ENCODE peak calls at places on chromosome 5, in six cellular contexts. P is H1, S is prostate gland, L is breast epithelium, X is GM12878, K is endothelial cell of umbilical vein. D is an unnamed sample.

GRCh38 chr5:138454121-138454520 is 11.2 kb upstream of the EGR1 start:
- DNase-seq in X (no peak), L (no peak), K (peak; percentile 0), P (no peak), S (no peak), D (no peak)

GRCh38 chr5:146368137-146368536 is 29.5 kb downstream of the POU4F3 start:
- DNase-seq in S (peak; percentile 8), X (no peak), P (no peak), K (no peak), L (no peak), D (no peak)

GRCh38 chr5:81208904-81209303 is 24.2 kb upstream of the CKMT2 start:
- DNase-seq in K (no peak), P (no peak), X (no peak), L (no peak), S (no peak), D (no peak)

GRCh38 chr5:117657591-117657990 is 1083.0 kb upstream of the SEMA6A start:
- DNase-seq in X (no peak), S (no peak), L (no peak), K (no peak), P (no peak), D (no peak)

GRCh38 chr5:39494099-39494498 is 69.3 kb upstream of the DAB2 start:
- DNase-seq in K (peak; percentile 87), X (no peak), P (no peak), L (no peak), S (no peak), D (peak; percentile 92)

GRCh38 chr5:100562821-100563220 is 27.6 kb downstream of the FAM174A start:
- DNase-seq in P (no peak), K (no peak), L (no peak), S (no peak), X (no peak), D (no peak)

GRCh38 chr5:58042933-58043606 is 416.8 kb downstream of the PLK2 start:
- DNase-seq in P (no peak), X (no peak), L (no peak), K (peak; percentile 10), S (no peak), D (no peak)

GRCh38 chr5:42767491-42768105 is 11.0 kb downstream of the CCDC152 start:
- DNase-seq in K (peak; percentile 39), S (no peak), P (no peak), X (no peak), L (no peak), D (no peak)

GRCh38 chr5:172776235-172776594 is 5.2 kb upstream of the DUSP1 start:
- DNase-seq in S (peak; percentile 78), K (no peak), P (no peak), L (no peak), X (no peak), D (no peak)

GRCh38 chr5:74095871-74096270 is 469.9 kb downstream of the ARHGEF28 start:
- DNase-seq in P (no peak), L (no peak), K (no peak), S (no peak), X (no peak), D (peak; percentile 20)

GRCh38 chr5:45578270-45578669 is 117.9 kb downstream of the HCN1 start:
- DNase-seq in X (no peak), K (no peak), P (no peak), S (no peak), L (no peak), D (no peak)

GRCh38 chr5:142474426-142474825 is 149.6 kb upstream of the SPRY4 start:
- DNase-seq in S (no peak), L (no peak), P (no peak), K (no peak), X (no peak), D (no peak)

GRCh38 chr5:143397302-143398052 is 6.0 kb downstream of the NR3C1 start:
- DNase-seq in P (no peak), K (peak; percentile 24), X (no peak), S (no peak), L (no peak), D (no peak)

GRCh38 chr5:113675166-113675565 is 161.7 kb downstream of the YTHDC2 start:
- DNase-seq in X (no peak), K (no peak), L (no peak), P (no peak), S (no peak), D (no peak)

GRCh38 chr5:143641549-143641955 is 170.4 kb upstream of the HMHB1 start:
- DNase-seq in L (no peak), K (no peak), S (no peak), P (no peak), X (peak; percentile 31), D (no peak)

GRCh38 chr5:72836810-72837209 is 20.3 kb downstream of the TNPO1 start:
- DNase-seq in P (no peak), K (no peak), L (no peak), X (no peak), S (no peak), D (no peak)

GRCh38 chr5:171418982-171419662 is at the start of gene FGF18:
- DNase-seq in X (no peak), S (no peak), L (no peak), K (peak; percentile 41), P (peak; percentile 84), D (no peak)

GRCh38 chr5:76548525-76549229 is 74.5 kb downstream of the F2RL2 start:
- DNase-seq in K (no peak), P (no peak), S (peak; percentile 29), L (no peak), X (no peak), D (no peak)

GRCh38 chr5:76546497-76547102 is 76.6 kb downstream of the F2RL2 start:
- DNase-seq in L (no peak), X (peak; percentile 51), K (no peak), S (no peak), P (no peak), D (no peak)

GRCh38 chr5:76547891-76548524 is 75.2 kb downstream of the F2RL2 start:
- DNase-seq in P (no peak), L (no peak), S (no peak), K (no peak), X (peak; percentile 27), D (no peak)

GRCh38 chr5:76545184-76545583 is 78.0 kb downstream of the F2RL2 start:
- DNase-seq in X (no peak), K (no peak), L (no peak), S (no peak), P (no peak), D (no peak)

GRCh38 chr5:76547242-76547890 is 75.8 kb downstream of the F2RL2 start:
- DNase-seq in K (no peak), X (peak; percentile 88), L (no peak), P (no peak), S (peak; percentile 83), D (no peak)
- TF ChIP-seq POLR2AphosphoS5 in K (no peak), X (no peak), L (no peak), P (no peak), S (peak; percentile 92), D (no peak)

GRCh38 chr5:141175933-141176332 is 1.7 kb upstream of the PCDHB8 start:
- DNase-seq in X (no peak), K (no peak), P (no peak), L (no peak), S (no peak), D (no peak)

DNA sequence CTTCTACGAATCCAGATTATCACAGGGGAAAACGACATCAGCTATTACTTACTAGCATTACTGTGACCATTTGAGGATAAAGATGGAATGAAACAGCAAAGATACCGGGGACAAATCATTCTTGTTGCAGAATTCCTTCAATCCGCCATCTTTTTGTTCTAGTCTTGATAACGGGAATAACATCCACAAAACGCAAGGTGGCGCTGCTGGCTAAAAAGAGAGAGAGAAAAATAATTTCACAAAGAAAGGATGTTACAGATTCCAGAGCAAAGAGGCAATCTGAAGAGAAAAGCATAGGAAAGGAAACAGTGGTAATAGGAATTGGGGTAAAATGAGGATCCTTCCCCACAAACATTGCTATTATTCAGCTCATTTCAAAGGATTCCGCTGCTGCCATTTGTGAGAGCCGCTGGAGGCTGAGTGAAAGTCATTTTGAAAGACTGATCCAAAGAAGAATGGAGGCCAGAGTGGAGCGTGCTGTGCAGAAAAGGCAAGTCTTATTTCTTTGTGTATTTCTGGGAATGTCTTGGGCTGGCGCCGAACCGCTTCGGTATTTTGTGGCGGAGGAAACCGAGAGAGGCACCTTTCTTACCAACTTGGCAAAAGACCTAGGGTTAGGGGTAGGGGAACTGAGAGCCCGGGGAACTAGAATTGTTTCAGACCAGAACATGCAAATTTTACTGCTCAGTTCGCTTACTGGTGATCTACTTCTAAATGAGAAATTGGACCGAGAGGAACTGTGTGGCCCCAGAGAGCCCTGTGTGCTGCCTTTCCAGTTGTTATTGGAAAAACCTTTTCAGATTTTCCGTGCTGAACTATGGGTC is at the start of gene PCDHB7:
- DNase-seq in K (peak; percentile 35), X (no peak), P (no peak), S (no peak), L (no peak), D (no peak)
- H3K9me3 ChIP-seq in K (no peaks in the 10 kb centered on the region), X (no peaks in the 10 kb centered on the region), P (peaks cover 15% of the 10 kb centered on the region), S (no peaks in the 10 kb centered on the region), L (peaks cover 49% of the 10 kb centered on the region), D (no peaks in the 10 kb centered on the region)

DNA sequence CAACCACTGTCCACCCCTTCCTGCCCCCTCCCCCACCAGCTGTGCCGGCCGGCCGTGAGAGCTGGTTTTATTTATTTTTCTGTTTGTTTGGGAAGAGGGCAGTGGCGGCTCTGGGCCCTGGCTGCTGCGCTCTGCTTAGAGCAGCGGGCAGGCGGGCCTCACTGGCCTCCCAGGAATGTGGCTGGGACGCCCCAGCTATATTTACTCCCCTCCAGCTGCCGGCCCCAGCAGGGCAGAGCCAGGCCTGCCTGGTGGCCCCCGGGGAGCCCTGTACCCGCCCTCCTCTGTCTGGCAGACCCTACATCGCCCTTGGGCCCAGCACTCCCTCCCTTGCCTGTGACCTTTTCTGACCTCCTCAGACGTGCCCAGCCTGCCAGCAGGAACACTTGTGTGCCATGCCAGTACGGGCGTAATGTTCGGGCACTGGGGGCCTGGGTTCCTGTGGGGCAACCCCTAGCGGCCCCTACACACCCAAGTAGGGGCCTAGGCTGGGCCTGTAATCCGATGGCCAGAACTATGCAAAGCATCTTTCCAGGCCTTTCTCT is 7.7 kb downstream of the CXXC5 start:
- DNase-seq in P (no peak), X (no peak), L (peak; percentile 76), S (peak; percentile 74), K (no peak), D (no peak)
- TF ChIP-seq POLR2AphosphoS5 in P (no peak), X (no peak), L (no peak), S (peak; percentile 56), K (no peak), D (no peak)

DNA sequence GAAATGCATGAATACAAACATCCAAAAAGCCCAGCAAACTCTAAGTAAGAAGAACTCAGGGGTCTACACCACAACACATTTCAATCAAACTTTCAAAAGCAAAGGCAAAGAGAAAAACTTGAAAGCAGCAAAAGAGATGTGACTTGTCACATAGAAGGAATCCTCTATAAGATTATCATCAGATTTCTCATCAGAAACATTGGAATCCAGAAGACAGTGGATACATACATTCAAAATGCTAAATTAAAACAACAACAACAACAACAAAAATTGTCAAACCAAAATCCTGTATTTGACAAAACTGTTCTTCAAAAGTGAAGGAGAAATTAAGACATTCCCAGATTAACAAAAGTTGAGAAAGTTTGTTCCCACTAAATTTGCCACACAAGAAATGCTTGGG is 362.7 kb downstream of the ZNF608 start:
- DNase-seq in L (no peak), X (no peak), P (no peak), K (no peak), S (no peak), D (no peak)
- H3K9me3 ChIP-seq in L (peaks cover 9% of the 10 kb centered on the region), X (no peaks in the 10 kb centered on the region), P (peaks cover 23% of the 10 kb centered on the region), K (no peaks in the 10 kb centered on the region), S (no peaks in the 10 kb centered on the region), D (no peaks in the 10 kb centered on the region)